ENCODE peak calls at places on chromosome 22, in seven cellular contexts. D is IMR-90, F is H1, O is H9, P is trophoblast cell, G is neuronal stem cell, V is mesenchymal stem cell. C is an unnamed sample.

GRCh38 chr22:18157714-18158028 is 7.7 kb downstream of the USP18 start:
- DNase-seq in D (no peak), F (no peak), O (no peak), P (no peak), G (no peak), V (no peak), C (no peak)

GRCh38 chr22:37701121-37701786 is 4.4 kb downstream of the TRIOBP start:
- DNase-seq in D (peak; percentile 32), F (no peak), O (no peak), P (no peak), G (no peak), V (no peak), C (no peak)

GRCh38 chr22:27397948-27398330 is 403.6 kb downstream of the MN1 start:
- DNase-seq in D (peak; percentile 50), F (no peak), O (no peak), P (peak; percentile 59), G (no peak), V (no peak), C (no peak)

GRCh38 chr22:36144886-36145541 is 15.5 kb downstream of the APOL3 start:
- DNase-seq in D (peak; percentile 69), F (peak; percentile 53), O (peak; percentile 86), P (peak; percentile 56), G (peak; percentile 42), V (peak; percentile 81), C (peak; percentile 90)

GRCh38 chr22:18005201-18005926 is 19.0 kb downstream of the MICAL3 start:
- DNase-seq in D (no peak), F (no peak), O (no peak), P (no peak), G (no peak), V (no peak), C (no peak)

GRCh38 chr22:42655693-42656092 is 6.5 kb upstream of the CYB5R3 start:
- DNase-seq in D (no peak), F (no peak), O (no peak), P (no peak), G (no peak), V (no peak), C (peak; percentile 53)

GRCh38 chr22:36510966-36511881 is 4.4 kb upstream of the FOXRED2 start:
- DNase-seq in D (peak; percentile 51), F (no peak), O (peak; percentile 71), P (peak; percentile 76), G (no peak), V (peak; percentile 72), C (peak; percentile 75)

GRCh38 chr22:29326481-29326880 is 11.0 kb upstream of the RASL10A start:
- DNase-seq in D (no peak), F (no peak), O (no peak), P (no peak), G (no peak), V (no peak), C (no peak)

GRCh38 chr22:49567894-49568750 is 259.6 kb downstream of the BRD1 start:
- DNase-seq in D (no peak), F (no peak), O (peak; percentile 25), P (no peak), G (no peak), V (no peak), C (no peak)

GRCh38 chr22:26416670-26417270 is 12.3 kb upstream of the ASPHD2 start:
- DNase-seq in D (peak; percentile 73), F (peak; percentile 70), O (peak; percentile 80), P (peak; percentile 97), G (no peak), V (peak; percentile 46), C (peak; percentile 95)

GRCh38 chr22:37485006-37485713 is 1.0 kb downstream of the MFNG start:
- DNase-seq in D (no peak), F (no peak), O (no peak), P (no peak), G (no peak), V (no peak), C (no peak)

GRCh38 chr22:19038164-19038546 is 84.1 kb downstream of the DGCR2 start:
- DNase-seq in D (no peak), F (no peak), O (peak; percentile 19), P (no peak), G (no peak), V (no peak), C (no peak)

GRCh38 chr22:28903080-28903479 is 19.7 kb downstream of the ZNRF3 start:
- DNase-seq in D (no peak), F (no peak), O (no peak), P (no peak), G (no peak), V (no peak), C (no peak)

GRCh38 chr22:41203118-41203517 is 2.0 kb upstream of the L3MBTL2 start:
- DNase-seq in D (no peak), F (no peak), O (no peak), P (no peak), G (no peak), V (no peak), C (no peak)

GRCh38 chr22:41775976-41776375 is 24.5 kb upstream of the CCDC134 start:
- DNase-seq in D (no peak), F (no peak), O (no peak), P (no peak), G (no peak), V (no peak), C (no peak)

GRCh38 chr22:17086301-17086700 is 1.5 kb downstream of the IL17RA start:
- DNase-seq in D (no peak), F (no peak), O (no peak), P (no peak), G (no peak), V (no peak), C (no peak)

GRCh38 chr22:37259540-37260029 is 15.5 kb upstream of the RAC2 start:
- DNase-seq in D (peak; percentile 61), F (no peak), O (peak; percentile 73), P (peak; percentile 15), G (no peak), V (peak; percentile 70), C (peak; percentile 85)

GRCh38 chr22:40486962-40487602 is 116.7 kb downstream of the SGSM3 start:
- DNase-seq in D (no peak), F (no peak), O (no peak), P (no peak), G (no peak), V (no peak), C (no peak)

GRCh38 chr22:33803883-33804282 is 116.4 kb downstream of the LARGE1 start:
- DNase-seq in D (peak; percentile 15), F (no peak), O (no peak), P (no peak), G (no peak), V (no peak), C (no peak)

GRCh38 chr22:46140989-46141928 is 9.1 kb upstream of the PPARA start:
- DNase-seq in D (no peak), F (no peak), O (no peak), P (no peak), G (no peak), V (no peak), C (no peak)

GRCh38 chr22:39214383-39215069 is 30.3 kb downstream of the PDGFB start:
- DNase-seq in D (peak; percentile 36), F (peak; percentile 50), O (peak; percentile 82), P (peak; percentile 89), G (peak; percentile 45), V (peak; percentile 20), C (peak; percentile 91)

GRCh38 chr22:44133161-44133560 is 47.6 kb upstream of the PARVG start:
- DNase-seq in D (no peak), F (no peak), O (no peak), P (no peak), G (no peak), V (no peak), C (no peak)

GRCh38 chr22:44131412-44131811 is 49.3 kb upstream of the PARVG start:
- DNase-seq in D (no peak), F (no peak), O (no peak), P (no peak), G (no peak), V (no peak), C (no peak)

GRCh38 chr22:44133901-44134511 is 46.7 kb upstream of the PARVG start:
- DNase-seq in D (no peak), F (no peak), O (no peak), P (no peak), G (no peak), V (peak; percentile 75), C (no peak)

GRCh38 chr22:44132724-44133123 is 48.0 kb upstream of the PARVG start:
- DNase-seq in D (no peak), F (no peak), O (peak; percentile 63), P (no peak), G (no peak), V (no peak), C (peak; percentile 49)

GRCh38 chr22:44131989-44132685 is 48.6 kb upstream of the PARVG start:
- DNase-seq in D (no peak), F (no peak), O (no peak), P (no peak), G (no peak), V (no peak), C (no peak)
- H2BK120ac ChIP-seq in D (no peak overlapping the region), F (no peak overlapping the region), O (no peak overlapping the region), P (no peak overlapping the region), G (no peak overlapping the region), V (no peak overlapping the region), C (no peak overlapping the region)

GRCh38 chr22:22910272-22911240 is 22.9 kb downstream of the IGLL5 start:
- DNase-seq in D (no peak), F (no peak), O (no peak), P (no peak), G (no peak), V (no peak), C (no peak)
- H3K4me1 ChIP-seq in D (no peaks in the 10 kb centered on the region), F (no peaks in the 10 kb centered on the region), O (no peaks in the 10 kb centered on the region), P (no peaks in the 10 kb centered on the region), G (no peaks in the 10 kb centered on the region), V (no peaks in the 10 kb centered on the region), C (no peaks in the 10 kb centered on the region)

GRCh38 chr22:48082284-48082683 is 1319.8 kb downstream of the TBC1D22A start:
- DNase-seq in D (no peak), F (no peak), O (no peak), P (no peak), G (no peak), V (no peak), C (no peak)
- H2BK120ac ChIP-seq in D (no peak overlapping the region), F (no peak overlapping the region), O (no peak overlapping the region), P (no peak overlapping the region), G (no peak overlapping the region), V (no peak overlapping the region), C (no peak overlapping the region)

GRCh38 chr22:30383061-30383460 is 4.2 kb downstream of the RNF215 start:
- DNase-seq in D (no peak), F (no peak), O (no peak), P (no peak), G (no peak), V (no peak), C (no peak)

GRCh38 chr22:30380011-30380410 is 7.2 kb downstream of the RNF215 start:
- DNase-seq in D (no peak), F (no peak), O (no peak), P (no peak), G (no peak), V (no peak), C (no peak)

GRCh38 chr22:30385913-30386312 is 1.3 kb downstream of the RNF215 start:
- DNase-seq in D (no peak), F (no peak), O (no peak), P (no peak), G (no peak), V (no peak), C (no peak)

GRCh38 chr22:30381250-30381649 is 6.0 kb downstream of the RNF215 start:
- DNase-seq in D (no peak), F (no peak), O (no peak), P (no peak), G (no peak), V (no peak), C (no peak)

DNA sequence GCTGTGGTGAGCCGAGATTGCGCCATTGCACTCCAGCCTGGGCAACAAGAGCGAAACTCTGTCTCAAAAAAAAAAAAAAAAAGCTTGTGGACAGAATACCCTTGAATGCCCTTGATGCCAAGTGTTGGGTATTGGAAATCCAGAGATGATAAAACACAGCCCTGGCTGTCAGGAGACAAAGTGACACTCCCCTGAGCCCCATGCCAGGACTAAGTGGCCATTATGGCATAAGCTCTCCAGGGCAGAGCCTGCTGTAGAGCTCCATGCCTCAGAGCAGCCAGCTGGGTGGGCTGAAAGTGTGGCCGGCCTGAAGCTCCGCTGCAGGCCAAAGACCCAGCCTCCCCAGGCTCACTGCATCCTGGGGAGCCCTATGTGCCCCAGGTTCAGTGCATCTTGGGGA is 4.9 kb downstream of the RNF215 start:
- DNase-seq in D (no peak), F (no peak), O (no peak), P (no peak), G (no peak), V (no peak), C (no peak)
- H3K4me1 ChIP-seq in D (peaks cover 7% of the 10 kb centered on the region), F (peaks cover 7% of the 10 kb centered on the region), O (no peaks in the 10 kb centered on the region), P (peaks cover 5% of the 10 kb centered on the region), G (peaks cover 2% of the 10 kb centered on the region), V (peaks cover 12% of the 10 kb centered on the region), C (no peaks in the 10 kb centered on the region)